ENCODE peak calls at places on chromosomes 5 and 9, in six cellular contexts. I is thyroid gland; D is epithelial cell of esophagus; Y is MV-4-11; K is stimulated activated CD4-positive, alpha-beta T cell treated with anti-CD3 and anti-CD28 coated beads, Interleukin-15, amount 100 ng/mL, for 24 hours; H is activated CD8-positive, alpha-beta T cell treated with anti-CD3 and anti-CD28 coated beads for 36 hours. Z is an unnamed sample.

GRCh38 chr5:134595458-134595838 is 37.2 kb downstream of the SAR1B start:
- DNase-seq in I (no peak), D (no peak), Y (no peak), K (no peak), H (no peak), Z (no peak)

GRCh38 chr5:135243194-135244191 is 155.5 kb downstream of the MACROH2A1 start:
- DNase-seq in I (no peak), D (no peak), Y (no peak), K (no peak), H (no peak), Z (no peak)

GRCh38 chr5:140197023-140197422 is 22.0 kb downstream of the CYSTM1 start:
- DNase-seq in I (no peak), D (no peak), Y (no peak), K (no peak), H (no peak), Z (no peak)

GRCh38 chr9:115328228-115328627 is 210.3 kb upstream of the TNC start:
- DNase-seq in I (no peak), D (peak; percentile 3), Y (no peak), K (no peak), H (no peak), Z (no peak)

GRCh38 chr9:38278457-38278856 is 114.0 kb upstream of the ALDH1B1 start:
- DNase-seq in I (no peak), D (no peak), Y (no peak), K (no peak), H (peak; percentile 5), Z (no peak)

GRCh38 chr5:29262683-29263082 is 1930.8 kb upstream of the CDH6 start:
- DNase-seq in I (no peak), D (peak; percentile 3), Y (no peak), K (no peak), H (no peak), Z (no peak)

GRCh38 chr9:4099961-4100360 is 199.9 kb downstream of the GLIS3 start:
- DNase-seq in I (no peak), D (no peak), Y (no peak), K (peak; percentile 16), H (peak; percentile 7), Z (peak; percentile 48)

GRCh38 chr5:139761057-139761450 is 34.6 kb upstream of the PSD2 start:
- DNase-seq in I (no peak), D (no peak), Y (no peak), K (no peak), H (no peak), Z (no peak)

GRCh38 chr5:169116961-169117461 is 183.9 kb downstream of the SLIT3 start:
- DNase-seq in I (no peak), D (no peak), Y (no peak), K (no peak), H (no peak), Z (no peak)

GRCh38 chr5:102231693-102232619 is 64.1 kb downstream of the SLCO4C1 start:
- DNase-seq in I (no peak), D (no peak), Y (peak; percentile 20), K (no peak), H (no peak), Z (peak; percentile 15)

GRCh38 chr5:180365829-180366228 is 12.7 kb upstream of the GFPT2 start:
- DNase-seq in I (no peak), D (no peak), Y (no peak), K (no peak), H (no peak), Z (no peak)

GRCh38 chr9:112361602-112362001 is 18.3 kb upstream of the HSDL2 start:
- DNase-seq in I (no peak), D (peak; percentile 61), Y (peak; percentile 57), K (no peak), H (no peak), Z (no peak)

GRCh38 chr9:110432253-110432652 is 94.6 kb upstream of the TXNDC8 start:
- DNase-seq in I (no peak), D (no peak), Y (no peak), K (no peak), H (no peak), Z (no peak)

GRCh38 chr9:93267681-93268505 is 84.0 kb downstream of the WNK2 start:
- DNase-seq in I (no peak), D (no peak), Y (no peak), K (no peak), H (no peak), Z (peak; percentile 7)

GRCh38 chr5:59607126-59607807 is 286.3 kb downstream of the PDE4D start:
- DNase-seq in I (no peak), D (no peak), Y (no peak), K (no peak), H (no peak), Z (no peak)

GRCh38 chr5:111463304-111463703 is 49.0 kb downstream of the STARD4 start:
- DNase-seq in I (no peak), D (no peak), Y (no peak), K (no peak), H (no peak), Z (no peak)

GRCh38 chr5:142716963-142717362 is 31.1 kb upstream of the FGF1 start:
- DNase-seq in I (peak; percentile 83), D (peak; percentile 66), Y (peak; percentile 51), K (peak; percentile 37), H (peak; percentile 67), Z (peak; percentile 57)

GRCh38 chr9:126338945-126339344 is 12.3 kb downstream of the MVB12B start:
- DNase-seq in I (no peak), D (no peak), Y (no peak), K (no peak), H (no peak), Z (no peak)

GRCh38 chr5:36414869-36415282 is 113.2 kb upstream of the RANBP3L start:
- DNase-seq in I (no peak), D (peak; percentile 69), Y (peak; percentile 39), K (no peak), H (no peak), Z (no peak)

GRCh38 chr9:81497096-81497495 is 192.3 kb downstream of the TLE1 start:
- DNase-seq in I (no peak), D (peak; percentile 32), Y (no peak), K (no peak), H (no peak), Z (no peak)

GRCh38 chr9:137218754-137219271 is 3.2 kb downstream of the RNF208 start:
- DNase-seq in I (no peak), D (peak; percentile 36), Y (peak; percentile 35), K (peak; percentile 22), H (no peak), Z (no peak)

GRCh38 chr9:133443248-133443647 is 16.5 kb upstream of the CACFD1 start:
- DNase-seq in I (no peak), D (no peak), Y (no peak), K (no peak), H (no peak), Z (no peak)

GRCh38 chr9:13295556-13295955 is 16.1 kb upstream of the MPDZ start:
- DNase-seq in I (no peak), D (peak; percentile 7), Y (no peak), K (no peak), H (no peak), Z (no peak)

GRCh38 chr5:150409638-150410523 is 2.8 kb downstream of the CD74 start:
- DNase-seq in I (peak; percentile 85), D (peak; percentile 91), Y (peak; percentile 62), K (peak; percentile 63), H (peak; percentile 55), Z (peak; percentile 70)

GRCh38 chr9:92970467-92970923 is 23.2 kb downstream of the FGD3 start:
- DNase-seq in I (peak; percentile 49), D (peak; percentile 77), Y (no peak), K (no peak), H (peak; percentile 44), Z (peak; percentile 37)

GRCh38 chr9:131257266-131258025 is 18.9 kb downstream of the FAM78A start:
- DNase-seq in I (no peak), D (no peak), Y (no peak), K (no peak), H (peak; percentile 10), Z (no peak)

GRCh38 chr5:147396070-147396469 is 113.8 kb downstream of the DPYSL3 start:
- DNase-seq in I (peak; percentile 17), D (no peak), Y (peak; percentile 75), K (no peak), H (no peak), Z (no peak)

GRCh38 chr9:30713279-30713678 is 1671.2 kb upstream of the ACO1 start:
- DNase-seq in I (no peak), D (no peak), Y (no peak), K (no peak), H (no peak), Z (no peak)

GRCh38 chr5:4938941-4939546 is 201.1 kb upstream of the ADAMTS16 start:
- DNase-seq in I (no peak), D (no peak), Y (no peak), K (no peak), H (no peak), Z (no peak)

GRCh38 chr9:91089405-91090131 is 272.1 kb downstream of the AUH start:
- DNase-seq in I (peak; percentile 54), D (peak; percentile 55), Y (peak; percentile 65), K (no peak), H (peak; percentile 48), Z (peak; percentile 45)